ENCODE peak calls at places on chromosomes 12 and 14, in nine cellular contexts. F is Calu3; W is osteocyte; T is CD4-positive, alpha-beta T cell; U is endothelial cell; I is GM06990; X is mammary epithelial cell; G is GM12878; Q is nephron progenitor cell. J is an unnamed sample.

GRCh38 chr14:102594514-102595175 is 2.2 kb downstream of the RCOR1 start:
- DNase-seq in I (peak), X (peak), F (peak), U (peak), G (peak), W (no peak), Q (peak), T (peak), J (peak)

GRCh38 chr12:88600272-88600671 is 20.0 kb upstream of the KITLG start:
- DNase-seq in F (no peak), G (no peak), U (no peak), Q (no peak), I (no peak), T (no peak), W (no peak), X (peak), J (no peak)

GRCh38 chr14:23514009-23514962 is 37.3 kb downstream of the ZFHX2 start:
- DNase-seq in W (no peak), F (no peak), Q (no peak), I (no peak), T (no peak), U (no peak), G (no peak), X (no peak), J (no peak)

GRCh38 chr14:101018561-101019290 is 115.2 kb upstream of the RTL1 start:
- DNase-seq in I (no peak), F (no peak), W (peak), T (no peak), G (no peak), Q (no peak), X (no peak), U (no peak), J (no peak)

GRCh38 chr12:57471-57980 is 9.0 kb upstream of the IQSEC3 start:
- DNase-seq in T (no peak), U (no peak), G (no peak), W (no peak), Q (no peak), I (no peak), X (no peak), F (no peak), J (peak)

GRCh38 chr12:58889557-58889956 is 30.7 kb downstream of the LRIG3 start:
- DNase-seq in G (no peak), T (no peak), I (no peak), U (no peak), X (no peak), F (no peak), W (no peak), Q (no peak), J (no peak)

GRCh38 chr12:51678086-51678724 is 87.2 kb downstream of the SCN8A start:
- DNase-seq in I (peak), W (no peak), X (peak), T (no peak), U (peak), Q (peak), G (no peak), F (peak), J (peak)

GRCh38 chr12:42129595-42130204 is 15.0 kb downstream of the GXYLT1 start:
- DNase-seq in I (no peak), F (peak), T (no peak), X (peak), Q (peak), U (peak), G (no peak), W (no peak), J (no peak)

DNA sequence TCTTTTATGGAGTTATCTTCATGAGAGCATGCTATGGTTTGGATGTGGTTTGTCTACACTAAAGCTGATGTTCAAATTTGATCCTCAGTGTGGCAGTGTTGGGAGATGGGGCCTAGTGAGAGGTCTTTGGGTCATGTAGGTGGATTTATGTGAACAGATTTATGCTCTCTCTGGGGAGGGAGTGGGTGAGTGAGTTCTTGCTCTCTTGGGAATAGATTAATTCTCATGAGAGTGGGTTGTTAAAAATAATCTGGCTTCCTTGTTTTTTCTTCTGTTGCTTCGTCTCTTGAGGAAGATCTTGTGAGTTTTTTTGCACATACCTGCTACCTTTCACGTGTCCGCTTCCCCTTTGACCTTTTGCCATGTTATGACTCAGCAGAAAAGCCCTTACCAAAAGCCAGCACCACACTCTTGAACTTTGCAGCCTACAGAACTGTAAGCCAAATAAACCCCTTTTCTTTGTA is 20.5 kb downstream of the DERA start:
- DNase-seq in F (no peak), U (no peak), I (peak), Q (peak), W (no peak), X (no peak), T (no peak), G (peak), J (no peak)
- TF ChIP-seq CTCF in F (no peak), U (no peak), I (peak), Q (peak), W (no peak), X (peak), T (no peak), G (no peak), J (no peak)

GRCh38 chr14:77027538-77028383 is 747 bp downstream of the IRF2BPL start:
- DNase-seq in G (no peak), X (peak), I (peak), T (peak), F (peak), U (peak), Q (peak), W (peak), J (peak)
- TF ChIP-seq CTCF in G (no peak), X (peak), I (peak), T (no peak), F (no peak), U (no peak), Q (no peak), W (peak), J (no peak)

DNA sequence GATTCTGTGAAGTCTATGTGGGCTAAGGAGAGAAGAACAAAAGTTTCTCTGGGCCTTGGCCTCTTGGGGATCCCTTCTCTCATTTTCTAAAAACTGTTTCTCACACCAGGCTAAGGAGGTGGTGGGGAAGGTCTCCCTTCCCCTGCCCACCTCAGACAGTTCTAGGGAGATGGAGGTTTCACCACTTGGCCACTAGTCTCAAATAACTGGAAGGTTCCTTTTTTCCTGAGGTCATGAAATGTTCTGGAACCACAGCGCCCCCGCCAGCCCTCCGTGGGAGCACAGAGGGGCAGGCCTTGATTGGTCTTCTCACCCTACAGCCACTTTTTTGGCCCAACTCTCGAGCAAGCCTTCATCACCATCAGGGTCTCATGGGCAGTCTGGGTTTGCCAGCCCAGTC is 12.6 kb downstream of the C12orf43 start:
- DNase-seq in F (peak), G (no peak), U (no peak), I (no peak), Q (no peak), W (no peak), X (no peak), T (no peak), J (no peak)
- TF ChIP-seq CTCF in F (no peak), G (peak), U (no peak), I (no peak), Q (no peak), W (no peak), X (no peak), T (no peak), J (no peak)

GRCh38 chr12:1592444-1593231 is 1.7 kb downstream of the FBXL14 start:
- DNase-seq in Q (peak), T (peak), I (peak), W (no peak), U (peak), F (peak), X (peak), G (no peak), J (peak)
- TF ChIP-seq CTCF in Q (no peak), T (no peak), I (no peak), W (peak), U (no peak), F (peak), X (no peak), G (no peak), J (no peak)

GRCh38 chr12:117472983-117473382 is 111.6 kb upstream of the NOS1 start:
- DNase-seq in G (no peak), Q (peak), X (no peak), U (peak), F (peak), I (no peak), W (no peak), T (no peak), J (no peak)
- TF ChIP-seq CTCF in G (peak), Q (peak), X (no peak), U (peak), F (peak), I (peak), W (peak), T (no peak), J (no peak)

GRCh38 chr12:94195483-94195882 is 47.1 kb downstream of the PLXNC1 start:
- DNase-seq in Q (no peak), U (no peak), G (no peak), I (no peak), W (no peak), T (no peak), X (no peak), F (no peak), J (no peak)
- TF ChIP-seq CTCF in Q (no peak), U (no peak), G (peak), I (peak), W (no peak), T (no peak), X (no peak), F (no peak), J (no peak)

GRCh38 chr12:125198647-125199046 is 133.4 kb downstream of the AACS start:
- DNase-seq in T (no peak), U (no peak), Q (no peak), F (no peak), X (no peak), G (no peak), I (no peak), W (no peak), J (no peak)
- TF ChIP-seq CTCF in T (no peak), U (no peak), Q (no peak), F (no peak), X (no peak), G (no peak), I (no peak), W (no peak), J (no peak)

DNA sequence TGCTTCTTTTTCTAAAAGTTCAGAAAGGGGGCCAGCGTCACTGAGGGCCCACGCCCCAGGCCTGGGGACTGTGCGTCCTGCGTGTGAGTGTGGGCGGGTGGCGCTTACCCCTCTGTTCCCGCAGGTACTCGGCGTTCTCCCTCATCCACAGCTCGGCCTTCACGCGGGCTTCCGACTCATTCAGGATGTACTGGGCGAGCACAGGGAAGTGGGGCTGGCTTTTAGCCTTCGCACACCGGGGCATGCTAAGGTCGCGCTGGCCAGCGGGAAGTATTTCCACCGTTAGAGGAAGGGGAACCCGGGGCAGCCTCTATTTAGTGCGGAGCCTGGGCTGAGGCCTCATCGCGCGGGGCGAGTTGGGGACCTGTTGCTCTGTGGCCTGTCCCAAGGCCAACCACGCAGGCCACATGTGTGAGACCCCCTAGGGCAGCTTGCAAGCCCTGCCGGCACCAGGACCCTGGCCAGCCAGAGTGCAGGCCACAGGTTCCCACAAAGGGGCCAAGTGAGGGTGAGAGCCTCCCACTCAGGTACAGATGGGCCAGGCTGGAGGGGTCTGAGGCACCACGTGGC is 29.2 kb upstream of the BTBD6 start:
- DNase-seq in T (no peak), X (no peak), W (no peak), Q (no peak), U (no peak), I (no peak), F (no peak), G (no peak), J (no peak)
- TF ChIP-seq CTCF in T (no peak), X (no peak), W (no peak), Q (no peak), U (no peak), I (no peak), F (no peak), G (no peak), J (no peak)

GRCh38 chr12:60262378-60262777 is 666.5 kb downstream of the SLC16A7 start:
- DNase-seq in W (no peak), T (no peak), X (no peak), U (no peak), I (no peak), G (no peak), F (no peak), Q (no peak), J (no peak)

GRCh38 chr12:60255044-60255443 is 659.2 kb downstream of the SLC16A7 start:
- DNase-seq in F (no peak), Q (no peak), G (no peak), X (no peak), W (no peak), T (no peak), U (no peak), I (no peak), J (no peak)

GRCh38 chr12:60259241-60259640 is 663.4 kb downstream of the SLC16A7 start:
- DNase-seq in Q (no peak), I (no peak), U (no peak), W (no peak), G (no peak), F (no peak), X (no peak), T (no peak), J (no peak)

DNA sequence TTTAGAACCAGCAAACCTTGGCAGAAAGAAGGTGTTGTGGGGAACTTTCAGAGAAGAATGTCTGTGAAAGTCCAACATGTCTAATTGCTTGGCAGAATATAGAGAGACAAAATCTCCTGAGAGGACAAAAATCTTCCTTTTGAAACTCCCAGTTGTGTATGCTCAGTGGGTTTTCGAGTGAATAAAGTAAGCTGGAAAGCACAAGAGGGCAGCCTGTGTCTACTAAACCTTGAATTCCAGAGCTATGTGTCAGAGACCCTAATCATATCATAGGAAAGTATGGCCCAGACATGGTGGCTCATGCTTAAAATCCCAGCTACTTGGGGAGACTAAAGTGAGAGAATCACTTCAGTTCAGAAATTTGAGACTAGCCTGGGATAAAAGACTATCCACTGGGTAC is 661.2 kb downstream of the SLC16A7 start:
- DNase-seq in W (no peak), I (no peak), Q (no peak), U (no peak), G (no peak), X (peak), T (no peak), F (peak), J (no peak)
- TF ChIP-seq CTCF in W (peak), I (no peak), Q (no peak), U (no peak), G (no peak), X (peak), T (no peak), F (no peak), J (no peak)